ENCODE peak calls at places on chromosomes 13 and 19, in six cellular contexts. S is colonic mucosa, N is IMR-90, F is endothelial cell of umbilical vein, B is Karpas-422, J is GM23248. U is an unnamed sample.

GRCh38 chr13:77565635-77566034 is 30.1 kb downstream of the SCEL start:
- DNase-seq in S (no peak), N (peak), F (peak), B (peak), J (peak), U (no peak)

GRCh38 chr13:46595918-46596315 is 42.9 kb downstream of the LRCH1 start:
- DNase-seq in S (no peak), N (no peak), F (no peak), B (no peak), J (no peak), U (no peak)

GRCh38 chr19:38319421-38320258 is at the start of gene KCNK6:
- DNase-seq in S (peak), N (no peak), F (peak), B (no peak), J (peak), U (no peak)

GRCh38 chr13:88263808-88264207 is 592.6 kb downstream of the SLITRK5 start:
- DNase-seq in S (no peak), N (no peak), F (no peak), B (no peak), J (no peak), U (no peak)

GRCh38 chr13:40087021-40088002 is 431.9 kb downstream of the COG6 start:
- DNase-seq in S (no peak), N (no peak), F (no peak), B (no peak), J (no peak), U (no peak)

GRCh38 chr13:20901668-20902437 is 693 bp downstream of the XPO4 start:
- DNase-seq in S (peak), N (peak), F (peak), B (peak), J (peak), U (no peak)

GRCh38 chr13:31045621-31046081 is 113.2 kb downstream of the TEX26 start:
- DNase-seq in S (peak), N (peak), F (peak), B (no peak), J (peak), U (peak)

GRCh38 chr13:83906240-83906820 is 24.1 kb upstream of the SLITRK1 start:
- DNase-seq in S (no peak), N (no peak), F (no peak), B (no peak), J (no peak), U (no peak)

DNA sequence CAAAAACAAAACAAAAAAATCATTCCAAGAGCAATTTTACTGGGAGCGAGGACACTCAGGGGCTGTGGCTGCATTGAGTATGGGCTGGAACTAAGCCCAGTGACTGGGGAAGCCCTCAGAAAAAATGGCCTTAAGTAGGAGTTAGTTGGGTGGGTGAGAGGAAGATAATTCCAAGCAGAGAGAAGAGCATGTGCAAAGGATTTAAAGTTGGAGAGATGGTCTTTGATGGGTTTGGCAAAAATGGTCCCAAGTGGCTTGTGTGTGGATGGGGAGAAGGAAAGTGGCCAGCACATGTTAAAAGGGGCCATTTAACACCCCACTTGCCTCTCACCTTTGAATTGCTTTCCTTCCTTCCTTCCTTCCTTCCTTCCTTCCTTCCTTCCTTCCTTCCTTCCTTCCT is 6.7 kb upstream of the CYP4F22 start:
- DNase-seq in S (no peak), N (no peak), F (no peak), B (no peak), J (no peak), U (peak)
- H3K27ac ChIP-seq in S (no peak), N (no peak), F (no peak), B (no peak), J (no peak), U (no peak)

DNA sequence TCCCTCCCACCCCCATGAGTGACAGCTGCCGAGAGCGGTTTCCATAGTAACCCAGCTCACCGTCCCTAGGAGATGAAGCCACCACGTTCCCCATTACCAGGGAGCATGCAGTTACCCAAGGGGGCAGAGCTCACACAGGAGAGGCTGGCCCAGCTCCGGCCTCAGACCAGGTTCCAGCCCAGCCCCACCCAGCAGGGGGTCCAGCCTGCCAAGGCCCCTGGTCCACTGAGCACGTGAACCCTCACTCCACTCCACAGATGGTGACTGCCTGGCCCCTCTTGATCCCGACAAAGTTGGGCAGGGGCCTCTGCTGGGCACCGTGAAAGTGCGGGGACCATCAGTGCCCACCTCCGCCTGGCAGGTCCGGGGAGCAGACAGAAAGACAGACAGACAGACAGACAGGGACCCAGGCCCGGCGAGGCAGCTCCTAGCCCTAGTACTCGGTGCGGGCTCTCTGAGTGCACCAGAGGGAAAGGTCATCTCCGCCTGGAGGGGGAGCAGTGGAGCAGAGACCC is 50.7 kb downstream of the CELF5 start:
- DNase-seq in S (no peak), N (no peak), F (no peak), B (peak), J (no peak), U (no peak)
- H3K9ac ChIP-seq in S (peak), N (no peak), F (no peak), B (peak), J (peak), U (no peak)

DNA sequence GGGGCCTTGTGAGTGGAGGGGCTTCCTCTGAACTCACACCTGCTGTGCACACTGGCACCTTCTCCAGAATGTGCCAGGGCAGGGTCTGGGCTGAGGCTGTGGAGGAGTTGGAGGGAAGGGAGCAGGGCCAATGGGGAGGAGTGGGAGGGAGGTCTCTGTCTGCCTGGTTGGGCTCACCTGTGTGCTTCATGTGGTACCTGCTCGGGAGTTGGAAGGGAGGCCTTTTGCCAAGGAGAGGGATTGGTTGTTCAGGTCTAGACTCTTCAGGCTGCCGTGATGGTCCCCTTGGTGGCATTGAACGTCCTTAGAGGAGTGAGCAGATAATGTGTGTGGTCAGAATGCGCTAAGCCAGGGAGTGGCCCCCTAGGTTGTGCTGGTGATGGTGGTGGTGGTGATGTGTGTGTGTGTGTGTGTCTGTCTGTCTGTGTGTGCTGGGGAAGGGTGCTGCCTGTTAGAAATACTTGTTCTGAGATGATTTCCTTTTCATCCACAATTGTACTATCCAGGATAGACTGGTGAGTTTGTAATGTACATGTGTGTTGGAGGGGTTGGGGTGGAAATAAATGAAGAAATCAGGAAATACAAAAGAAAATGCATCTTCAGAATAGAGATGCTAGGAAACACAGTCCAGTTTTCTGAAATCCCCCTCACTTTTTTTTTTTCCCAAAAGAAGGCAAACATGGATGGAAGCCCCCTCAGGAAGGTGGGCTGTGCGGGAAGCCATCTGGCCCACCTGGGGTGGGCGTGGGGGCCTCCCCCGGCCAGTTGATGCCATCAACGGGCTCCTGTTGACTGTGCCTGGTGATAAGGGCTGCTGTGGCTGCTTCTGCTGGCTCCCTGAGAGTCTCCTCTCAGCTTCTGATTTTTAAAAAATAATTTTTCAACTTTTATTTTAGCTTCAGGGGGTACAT is 140.5 kb upstream of the ZNF536 start:
- DNase-seq in S (no peak), N (no peak), F (no peak), B (no peak), J (no peak), U (no peak)
- H3K27ac ChIP-seq in S (no peak), N (no peak), F (no peak), B (no peak), J (no peak), U (no peak)

GRCh38 chr13:41696163-41697003 is 239.0 kb downstream of the RGCC start:
- DNase-seq in S (no peak), N (peak), F (peak), B (no peak), J (peak), U (no peak)
- H3K9ac ChIP-seq in S (no peak), N (no peak), F (peak), B (no peak), J (peak), U (peak)

DNA sequence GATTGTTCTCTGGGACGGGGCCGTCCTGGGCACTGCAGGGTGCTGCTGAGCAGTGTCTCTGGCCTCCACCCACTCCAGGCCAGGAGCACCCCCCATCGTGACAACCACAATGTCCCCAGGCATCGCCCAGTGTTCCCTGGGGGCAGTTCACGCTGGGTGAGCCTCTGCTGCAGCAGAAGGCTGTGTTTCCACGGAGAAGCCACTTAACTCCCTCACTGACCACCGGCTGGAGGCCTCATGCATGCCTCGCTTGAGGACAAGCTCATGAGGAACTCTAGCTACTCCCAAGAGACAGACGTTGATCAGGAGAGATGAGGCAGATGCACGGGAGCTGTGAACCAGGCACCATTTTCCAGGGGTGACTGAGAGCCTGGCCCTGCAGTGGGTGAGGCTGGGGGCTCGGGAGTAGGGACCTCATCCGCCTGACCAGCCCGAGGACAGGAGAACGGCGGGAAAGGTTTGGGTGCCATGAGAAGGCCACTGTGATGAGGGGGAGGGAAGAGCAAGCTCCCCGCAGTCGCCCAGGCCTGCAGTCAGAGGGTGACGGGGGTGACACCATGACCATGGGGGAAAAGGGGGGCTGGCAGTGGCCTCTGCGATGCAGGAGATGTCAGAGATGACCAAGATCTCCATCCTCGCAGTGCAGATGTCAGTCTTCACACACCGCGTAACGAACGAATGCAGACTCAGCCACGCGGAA is 5.1 kb downstream of the SLC39A3 start:
- DNase-seq in S (no peak), N (no peak), F (no peak), B (no peak), J (no peak), U (no peak)
- H3K27ac ChIP-seq in S (no peak), N (no peak), F (no peak), B (no peak), J (no peak), U (no peak)

DNA sequence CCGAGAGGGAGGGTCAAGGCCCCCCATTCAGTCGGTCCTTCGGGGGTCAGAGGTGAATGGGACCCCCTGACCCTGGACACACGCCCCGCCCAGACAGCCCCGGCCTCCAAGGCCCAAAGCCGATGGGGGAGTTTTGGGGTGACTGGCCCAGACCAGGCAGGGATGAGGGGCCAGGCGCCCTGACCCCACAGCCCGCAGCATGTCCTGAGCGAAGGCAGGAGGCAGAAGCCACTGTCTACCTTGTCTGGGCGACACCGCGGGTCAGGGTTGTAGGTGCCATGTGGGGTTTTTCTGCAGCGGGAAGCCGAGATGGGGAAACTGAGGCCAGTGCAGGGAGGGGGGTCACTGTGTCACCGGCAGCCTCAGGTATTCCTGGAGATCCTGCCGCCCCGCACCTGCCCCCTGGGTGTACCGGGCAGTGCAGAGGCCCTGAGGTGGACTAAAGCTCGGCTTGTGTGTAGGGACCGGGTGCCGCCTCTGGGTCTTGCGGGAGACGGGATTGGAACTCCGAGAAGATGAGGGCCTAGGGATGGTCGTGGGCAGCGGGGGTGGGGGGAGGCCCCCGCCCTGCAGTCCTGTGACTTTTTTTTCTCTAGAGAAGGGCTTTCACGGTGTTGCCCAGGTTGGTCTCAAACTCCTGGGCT is 8.5 kb downstream of the ARID3A start:
- DNase-seq in S (no peak), N (no peak), F (no peak), B (no peak), J (no peak), U (peak)
- H3K9ac ChIP-seq in S (peak), N (peak), F (no peak), B (no peak), J (no peak), U (no peak)

DNA sequence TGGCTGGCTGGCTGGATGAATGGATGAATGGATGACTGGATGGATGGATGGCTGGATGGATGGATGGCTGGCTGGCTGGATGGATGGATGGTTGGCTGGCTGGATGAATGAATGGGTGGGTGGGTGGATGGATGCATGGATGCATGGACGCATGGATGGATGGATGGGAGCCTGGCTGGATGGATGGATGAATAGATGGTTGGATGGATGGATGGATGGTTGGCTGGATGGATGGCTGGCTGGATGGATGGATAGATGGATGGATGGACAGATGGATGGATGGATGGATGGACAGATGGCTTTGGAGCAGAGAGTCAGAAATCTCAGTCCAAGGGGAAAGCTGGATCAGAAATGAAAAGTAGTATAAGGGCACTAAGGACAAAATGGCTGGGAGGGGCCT is 106.4 kb upstream of the SERP2 start:
- DNase-seq in S (no peak), N (no peak), F (no peak), B (no peak), J (no peak), U (no peak)
- H3K27ac ChIP-seq in S (no peak), N (no peak), F (no peak), B (no peak), J (no peak), U (no peak)

DNA sequence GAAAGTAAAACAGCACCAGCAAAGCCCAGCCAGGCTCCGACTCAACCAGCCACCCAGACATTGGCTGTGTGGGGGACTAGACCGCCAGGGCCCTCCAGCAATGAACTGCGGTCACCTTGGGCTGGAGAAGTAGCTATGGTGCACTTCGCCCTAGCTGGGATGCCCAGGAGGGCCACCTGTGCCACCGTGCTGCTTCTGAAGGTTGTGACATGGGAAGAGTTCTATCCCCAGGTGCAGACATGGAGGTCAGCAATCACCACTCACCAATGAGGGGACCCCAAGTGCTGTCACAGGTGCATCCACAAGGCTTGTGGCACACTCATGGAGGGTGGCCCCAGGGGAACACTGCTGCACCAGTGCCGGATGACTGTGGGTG is 73.4 kb downstream of the CEBPG start:
- DNase-seq in S (no peak), N (no peak), F (no peak), B (no peak), J (no peak), U (no peak)
- H3K9ac ChIP-seq in S (no peak), N (no peak), F (no peak), B (no peak), J (no peak), U (no peak)

DNA sequence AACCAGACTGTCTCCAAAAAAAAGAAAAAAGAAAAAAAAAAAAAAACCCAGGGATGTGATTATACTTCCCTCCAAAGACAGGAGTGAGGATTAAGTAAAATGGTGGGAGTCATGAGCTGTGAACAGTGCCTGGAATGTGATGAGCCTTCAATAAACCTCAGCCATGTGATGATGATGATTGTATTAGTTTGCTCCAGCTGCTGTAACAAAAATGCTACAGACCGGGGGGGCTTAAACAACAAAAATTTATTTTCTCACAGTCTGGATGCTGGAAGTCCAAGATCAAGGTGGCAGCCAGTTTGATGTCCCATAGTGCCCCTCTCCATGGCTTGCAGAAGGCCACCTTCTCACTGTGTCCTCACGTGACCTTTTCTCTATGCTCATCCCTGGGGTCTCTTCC is 8.9 kb upstream of the PVR start:
- DNase-seq in S (no peak), N (no peak), F (no peak), B (no peak), J (no peak), U (no peak)
- H3K27ac ChIP-seq in S (no peak), N (peak), F (no peak), B (no peak), J (no peak), U (no peak)

GRCh38 chr19:13119654-13120053 is 1.6 kb downstream of the NACC1 start:
- DNase-seq in S (no peak), N (no peak), F (no peak), B (no peak), J (peak), U (no peak)

GRCh38 chr19:13116282-13117175 is at the start of gene TRMT1:
- DNase-seq in S (peak), N (peak), F (peak), B (peak), J (peak), U (peak)

GRCh38 chr19:13117176-13117771 is 734 bp upstream of the TRMT1 start:
- DNase-seq in S (no peak), N (no peak), F (no peak), B (no peak), J (peak), U (no peak)

GRCh38 chr19:13117772-13118423 is at the start of gene NACC1:
- DNase-seq in S (peak), N (peak), F (peak), B (peak), J (peak), U (peak)

GRCh38 chr19:13118424-13119193 is 545 bp downstream of the NACC1 start:
- DNase-seq in S (peak), N (peak), F (no peak), B (peak), J (peak), U (peak)
- H3K9ac ChIP-seq in S (peak), N (peak), F (peak), B (peak), J (peak), U (peak)